ENCODE peak calls at places on chromosomes 16 and 17, in nine cellular contexts. N is H1, G is sigmoid colon, T is transverse colon, O is stomach, H is GM12878, A is K562, Q is upper lobe of left lung, P is esophagus muscularis mucosa. J is an unnamed sample.

GRCh38 chr17:77772461-77772897 is 186.0 kb upstream of the TNRC6C start:
- DNase-seq in N (peak), G (no peak), T (peak), O (peak), H (no peak), A (peak), Q (peak), P (no peak), J (no peak)

GRCh38 chr16:29784901-29785500 is 5.5 kb upstream of the KIF22 start:
- DNase-seq in N (peak), G (peak), T (peak), O (peak), H (no peak), A (peak), Q (peak), P (no peak), J (peak)

GRCh38 chr16:77450790-77451487 is 16.1 kb upstream of the ADAMTS18 start:
- DNase-seq in N (no peak), G (no peak), T (no peak), O (no peak), H (no peak), A (no peak), Q (no peak), P (peak), J (no peak)

GRCh38 chr16:63403792-63404191 is 1367.6 kb upstream of the CDH8 start:
- DNase-seq in N (no peak), G (no peak), T (no peak), O (no peak), H (no peak), A (no peak), Q (no peak), P (no peak), J (no peak)

GRCh38 chr17:80872999-80873951 is 118.4 kb upstream of the CHMP6 start:
- DNase-seq in N (peak), G (peak), T (peak), O (no peak), H (no peak), A (no peak), Q (peak), P (no peak), J (peak)

GRCh38 chr16:82584553-82585152 is 42.1 kb upstream of the CDH13 start:
- DNase-seq in N (no peak), G (no peak), T (no peak), O (no peak), H (no peak), A (no peak), Q (no peak), P (no peak), J (no peak)

GRCh38 chr17:49486012-49486641 is 9.0 kb upstream of the NGFR start:
- DNase-seq in N (peak), G (no peak), T (no peak), O (no peak), H (no peak), A (no peak), Q (no peak), P (no peak), J (no peak)

GRCh38 chr16:1906846-1907165 is 11.4 kb downstream of the HS3ST6 start:
- DNase-seq in N (no peak), G (no peak), T (no peak), O (no peak), H (no peak), A (no peak), Q (no peak), P (no peak), J (no peak)

GRCh38 chr16:17397499-17397891 is 73.3 kb downstream of the XYLT1 start:
- DNase-seq in N (no peak), G (no peak), T (peak), O (peak), H (no peak), A (peak), Q (peak), P (no peak), J (no peak)

GRCh38 chr17:59707971-59708425 is 544 bp downstream of the VMP1 start:
- DNase-seq in N (no peak), G (no peak), T (no peak), O (no peak), H (no peak), A (no peak), Q (no peak), P (no peak), J (no peak)

GRCh38 chr17:9472541-9472940 is 103.1 kb downstream of the STX8 start:
- DNase-seq in N (no peak), G (peak), T (peak), O (no peak), H (no peak), A (no peak), Q (no peak), P (no peak), J (no peak)

DNA sequence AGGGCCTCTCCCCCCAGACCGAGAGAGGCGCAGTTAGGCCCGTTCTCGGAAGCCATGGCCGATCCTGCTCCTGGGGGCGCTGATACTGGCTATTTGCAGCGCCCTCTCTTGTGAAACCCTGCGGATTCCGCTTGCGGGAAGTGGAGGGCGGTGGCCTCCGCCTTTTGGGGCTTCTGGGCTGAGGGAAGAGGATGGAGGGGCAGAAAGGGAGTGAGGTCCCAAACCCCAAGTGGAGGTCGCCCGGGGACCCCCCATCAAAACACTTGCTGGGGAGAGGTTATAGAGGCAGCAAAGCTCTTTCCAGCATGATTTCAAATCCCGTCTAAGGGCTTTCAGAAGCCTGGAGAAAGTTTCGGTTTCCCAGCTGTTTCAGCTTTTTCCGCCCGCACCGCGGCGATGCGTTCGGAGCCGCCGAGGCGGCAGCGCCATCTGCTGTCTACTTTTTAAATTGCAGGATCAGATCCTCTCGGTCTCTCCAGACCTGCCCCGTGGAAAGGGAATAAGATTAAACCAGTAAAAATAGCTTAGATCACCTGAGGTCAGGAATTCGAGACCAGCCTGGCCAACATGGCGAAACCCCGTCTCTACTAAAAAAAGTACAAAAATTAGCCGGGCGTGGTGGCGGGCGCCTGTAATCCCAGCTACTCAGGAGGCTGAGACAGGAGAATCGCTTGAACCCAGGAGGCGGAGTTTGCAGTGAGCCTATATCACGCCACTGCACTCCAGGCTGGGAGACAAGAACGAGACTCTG is 15.8 kb downstream of the SNX20 start:
- DNase-seq in N (peak), G (peak), T (peak), O (peak), H (no peak), A (peak), Q (peak), P (peak), J (no peak)
- TF ChIP-seq POLR2AphosphoS5 in N (no peak), G (no peak), T (no peak), O (no peak), H (no peak), A (no peak), Q (peak), P (peak), J (no peak)

GRCh38 chr17:61519139-61519538 is 66.9 kb downstream of the TBX4 start:
- DNase-seq in N (no peak), G (no peak), T (no peak), O (no peak), H (no peak), A (no peak), Q (no peak), P (no peak), J (no peak)
- TF ChIP-seq POLR2A in N (no peak), G (no peak), T (no peak), O (no peak), H (no peak), A (no peak), Q (no peak), P (no peak), J (no peak)

DNA sequence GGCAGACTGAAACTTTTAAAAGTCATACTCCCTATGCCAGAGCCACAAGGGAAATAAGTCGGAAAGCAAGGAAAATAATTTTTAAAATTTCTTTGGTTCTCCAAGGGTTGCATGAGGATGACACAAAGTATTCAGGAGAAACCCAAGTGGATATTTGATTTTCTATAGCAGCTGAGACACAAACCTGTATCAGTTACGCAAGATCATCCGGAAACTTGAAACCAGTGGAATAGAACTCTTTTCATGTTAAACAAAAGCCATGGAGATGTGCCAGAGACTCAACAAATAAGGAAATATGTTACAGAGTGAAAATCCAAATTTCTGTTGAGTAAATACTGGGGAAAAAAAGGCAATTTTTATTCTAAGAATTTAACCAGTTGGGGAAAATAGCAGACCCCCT is 294.7 kb downstream of the KIF2B start:
- DNase-seq in N (no peak), G (no peak), T (no peak), O (no peak), H (no peak), A (no peak), Q (no peak), P (no peak), J (no peak)
- TF ChIP-seq EP300 in N (no peak), G (no peak), T (no peak), O (no peak), H (no peak), A (no peak), Q (no peak), P (no peak), J (no peak)

GRCh38 chr16:58497468-58497867 is 2.5 kb upstream of the NDRG4 start:
- DNase-seq in N (no peak), G (no peak), T (no peak), O (no peak), H (no peak), A (no peak), Q (no peak), P (no peak), J (no peak)
- TF ChIP-seq POLR2AphosphoS5 in N (no peak), G (no peak), T (no peak), O (no peak), H (no peak), A (no peak), Q (no peak), P (no peak), J (no peak)

GRCh38 chr17:82283208-82283749 is 9.8 kb upstream of the CSNK1D start:
- DNase-seq in N (no peak), G (no peak), T (no peak), O (no peak), H (no peak), A (no peak), Q (no peak), P (no peak), J (no peak)

GRCh38 chr17:82281076-82281475 is 7.6 kb upstream of the CSNK1D start:
- DNase-seq in N (no peak), G (no peak), T (no peak), O (no peak), H (no peak), A (no peak), Q (no peak), P (no peak), J (no peak)

GRCh38 chr17:82280537-82280936 is 7.0 kb upstream of the CSNK1D start:
- DNase-seq in N (no peak), G (no peak), T (no peak), O (no peak), H (no peak), A (no peak), Q (no peak), P (no peak), J (no peak)

GRCh38 chr17:82282239-82283207 is 9.0 kb upstream of the CSNK1D start:
- DNase-seq in N (no peak), G (no peak), T (no peak), O (no peak), H (no peak), A (no peak), Q (no peak), P (no peak), J (no peak)

DNA sequence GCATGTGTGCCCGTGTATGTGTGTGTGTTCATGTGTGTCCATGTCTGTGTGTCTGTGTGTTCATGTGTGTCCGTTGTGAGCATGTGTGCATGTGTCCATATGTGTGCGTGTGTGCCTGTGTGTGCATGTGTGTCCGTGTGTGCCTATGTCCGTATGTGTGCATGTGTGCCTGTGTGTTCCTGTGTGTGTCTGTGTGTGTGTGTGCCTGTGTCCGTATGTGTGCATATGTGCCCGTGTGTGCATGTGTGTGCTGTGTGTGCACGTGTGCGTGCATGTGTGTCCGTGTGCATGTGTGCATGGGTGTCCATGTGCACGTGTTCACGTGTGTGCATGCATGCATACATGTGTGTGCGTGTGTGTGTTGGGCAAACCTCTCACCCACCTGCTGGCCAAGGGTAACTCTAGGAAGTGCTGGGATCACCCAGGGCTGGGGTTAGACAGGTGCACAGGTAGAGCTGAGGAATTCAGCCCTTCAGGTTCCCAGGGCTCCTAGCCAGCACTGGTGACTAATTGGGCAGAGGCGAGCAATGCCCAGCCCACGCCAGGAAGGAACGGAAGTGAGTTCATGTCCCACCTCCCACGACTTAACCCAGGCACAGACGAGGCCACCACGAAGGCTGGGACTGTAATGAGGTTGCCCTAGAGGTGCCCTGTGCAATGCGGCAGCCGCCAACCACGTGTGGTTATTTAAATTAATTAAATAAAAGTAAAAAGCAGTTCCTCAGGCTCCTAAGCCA is 8.2 kb upstream of the CSNK1D start:
- DNase-seq in N (no peak), G (no peak), T (peak), O (peak), H (peak), A (no peak), Q (peak), P (no peak), J (no peak)
- TF ChIP-seq POLR2A in N (no peak), G (no peak), T (no peak), O (no peak), H (no peak), A (no peak), Q (no peak), P (no peak), J (no peak)

DNA sequence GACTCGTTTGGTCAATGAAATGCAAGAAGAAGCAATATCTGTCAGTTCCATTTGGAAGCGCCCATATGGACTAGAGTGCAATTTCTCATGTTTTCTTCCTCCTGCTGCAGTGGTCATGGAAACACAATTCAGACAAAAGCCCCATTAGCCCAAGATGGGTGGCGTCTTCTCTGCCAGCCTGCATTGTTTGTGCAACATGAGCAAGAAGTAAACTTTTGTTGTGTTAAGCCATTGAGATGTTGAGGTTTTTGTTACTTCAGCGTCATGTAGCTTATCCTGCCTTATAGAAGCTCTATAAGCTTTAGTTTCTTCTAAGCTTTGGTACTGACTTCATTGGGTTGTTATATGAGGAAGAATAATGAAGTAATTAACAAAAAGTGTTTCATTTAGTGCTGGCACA is 137.4 kb downstream of the NPIPB5 start:
- DNase-seq in N (no peak), G (no peak), T (no peak), O (no peak), H (no peak), A (no peak), Q (no peak), P (no peak), J (peak)
- TF ChIP-seq EP300 in N (no peak), G (no peak), T (no peak), O (no peak), H (no peak), A (no peak), Q (no peak), P (no peak), J (no peak)

DNA sequence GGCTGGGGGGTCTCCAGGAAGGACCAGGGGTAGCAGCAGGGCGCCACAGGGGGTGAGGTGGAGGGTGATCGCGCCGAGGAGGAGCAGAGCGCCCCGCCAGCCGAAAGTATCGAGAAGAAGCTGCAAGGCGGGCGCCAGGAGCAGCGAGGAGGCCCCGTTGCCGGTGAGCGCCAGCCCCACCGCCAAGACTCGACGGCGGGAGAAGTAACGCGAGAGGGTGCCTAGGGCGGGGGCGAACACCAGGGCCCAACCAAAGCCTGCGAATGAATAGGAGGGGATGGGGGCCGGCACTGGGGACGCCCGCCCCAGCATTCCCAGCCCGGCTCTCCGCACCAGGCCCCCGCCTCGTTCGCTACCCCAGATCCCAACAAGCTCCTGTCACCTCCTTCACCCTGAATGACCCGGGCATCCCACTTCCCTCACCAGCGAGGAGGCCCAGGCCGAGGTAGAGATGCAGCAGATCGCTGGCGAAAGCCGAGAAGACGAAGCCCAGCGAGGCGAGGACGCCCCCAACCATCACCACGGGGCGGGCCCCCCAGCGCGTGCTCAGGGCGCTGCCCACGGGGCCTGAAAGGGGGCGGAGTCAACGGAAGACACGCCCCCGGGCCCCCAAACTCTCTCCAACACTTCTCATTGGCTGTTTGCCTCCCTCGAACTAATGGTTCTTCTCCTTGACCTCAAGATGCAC is 1.2 kb downstream of the SLC16A11 start:
- DNase-seq in N (no peak), G (no peak), T (no peak), O (no peak), H (no peak), A (no peak), Q (no peak), P (no peak), J (no peak)
- TF ChIP-seq POLR2AphosphoS5 in N (no peak), G (no peak), T (no peak), O (no peak), H (no peak), A (no peak), Q (no peak), P (no peak), J (no peak)